ENCODE peak calls at places on chromosomes 3 and 15, in ten cellular contexts. I is H1, K is fibroblast of lung, X is neural progenitor cell, M is H9, V is MM.1S, P is mammary epithelial cell, S is K562, U is GM23248, O is PC-3. B is an unnamed sample.

GRCh38 chr3:50371133-50371670 is 11.9 kb upstream of the TMEM115 start:
- DNase-seq in I (no peak), V (no peak), P (peak; percentile 23), U (peak; percentile 58), M (no peak), O (no peak), K (no peak), X (no peak), S (no peak), B (no peak)

GRCh38 chr15:39084683-39085530 is 496.0 kb upstream of the THBS1 start:
- DNase-seq in K (peak; percentile 91), I (no peak), V (no peak), U (peak; percentile 89), M (no peak), S (no peak), X (no peak), P (peak; percentile 69), O (no peak), B (no peak)

GRCh38 chr3:51968175-51968681 is 974 bp upstream of the PCBP4 start:
- DNase-seq in U (peak; percentile 34), P (no peak), X (peak; percentile 93), S (peak; percentile 33), M (peak; percentile 74), K (no peak), I (no peak), V (no peak), O (no peak), B (no peak)

GRCh38 chr3:102302020-102302419 is 132.8 kb upstream of the ZPLD1 start:
- DNase-seq in V (no peak), P (no peak), U (no peak), O (peak; percentile 33), I (no peak), S (no peak), X (no peak), M (no peak), K (peak; percentile 8), B (no peak)

GRCh38 chr15:71921191-71921590 is 110.8 kb downstream of the NR2E3 start:
- DNase-seq in K (no peak), X (no peak), U (peak; percentile 8), S (peak; percentile 1), M (no peak), O (peak; percentile 70), P (peak; percentile 78), V (no peak), I (no peak), B (no peak)

GRCh38 chr3:11499144-11499543 is 144.6 kb downstream of the VGLL4 start:
- DNase-seq in M (no peak), P (peak; percentile 87), U (peak; percentile 90), V (no peak), O (peak; percentile 97), I (no peak), K (peak; percentile 92), S (no peak), X (no peak), B (no peak)

GRCh38 chr15:86199467-86200145 is 119.9 kb downstream of the AGBL1 start:
- DNase-seq in S (no peak), O (no peak), U (no peak), I (no peak), K (no peak), P (no peak), M (no peak), V (no peak), X (no peak), B (no peak)

GRCh38 chr3:11850003-11850402 is 3.3 kb upstream of the TAMM41 start:
- DNase-seq in P (no peak), K (no peak), O (no peak), X (no peak), M (no peak), V (no peak), I (no peak), U (no peak), S (peak; percentile 24), B (peak; percentile 46)

GRCh38 chr3:78728406-78729145 is 1039.2 kb downstream of the ROBO1 start:
- DNase-seq in I (no peak), O (no peak), K (peak; percentile 80), X (peak; percentile 57), M (no peak), V (no peak), S (no peak), U (peak; percentile 58), P (peak; percentile 48), B (no peak)

GRCh38 chr15:42508263-42508690 is 12.8 kb downstream of the SNAP23 start:
- DNase-seq in I (no peak), S (peak; percentile 45), U (peak; percentile 55), X (no peak), O (no peak), V (no peak), M (no peak), P (no peak), K (peak; percentile 64), B (peak; percentile 72)

GRCh38 chr15:63551400-63551799 is 45.8 kb upstream of the FBXL22 start:
- DNase-seq in U (peak; percentile 73), M (no peak), S (no peak), X (no peak), O (peak; percentile 47), V (no peak), I (no peak), P (peak; percentile 50), K (peak; percentile 78), B (no peak)

GRCh38 chr15:85837011-85837433 is 42.3 kb upstream of the KLHL25 start:
- DNase-seq in I (no peak), P (peak; percentile 5), O (peak; percentile 79), S (no peak), X (no peak), K (no peak), V (no peak), U (no peak), M (no peak), B (peak; percentile 31)

GRCh38 chr3:196440041-196440537 is 7.9 kb upstream of the UBXN7 start:
- DNase-seq in M (no peak), X (no peak), K (peak; percentile 48), O (no peak), P (no peak), V (no peak), S (no peak), I (no peak), U (peak; percentile 88), B (no peak)

GRCh38 chr3:2536575-2536974 is 437.9 kb downstream of the CNTN4 start:
- DNase-seq in V (no peak), I (no peak), X (no peak), P (no peak), U (no peak), S (no peak), K (no peak), M (no peak), O (no peak), B (no peak)

GRCh38 chr3:128489860-128490649 is 2.9 kb downstream of the GATA2 start:
- DNase-seq in V (no peak), M (peak; percentile 71), P (peak; percentile 34), O (peak; percentile 65), S (peak; percentile 56), U (peak; percentile 73), X (peak; percentile 95), K (no peak), I (no peak), B (no peak)

GRCh38 chr3:184174278-184174645 is 393 bp upstream of the AP2M1 start:
- DNase-seq in P (no peak), M (no peak), S (no peak), U (no peak), O (no peak), X (no peak), I (no peak), K (no peak), V (no peak), B (no peak)
- H3K9ac ChIP-seq in P (no peak overlapping the region), M (no peak overlapping the region), S (peak overlapping the region; percentile 4), U (no peak overlapping the region), O (no peak overlapping the region), X (no peak overlapping the region), I (no peak overlapping the region), K (no peak overlapping the region), V (no peak overlapping the region), B (peak overlapping the region; percentile 35)

GRCh38 chr15:90090226-90090848 is 11.9 kb downstream of the IDH2 start:
- DNase-seq in P (no peak), O (no peak), S (no peak), X (no peak), U (no peak), K (no peak), M (no peak), I (no peak), V (no peak), B (no peak)
- H4K20me1 ChIP-seq in P (no peaks in the 10 kb centered on the region), O (no peaks in the 10 kb centered on the region), S (peaks cover 5% of the 10 kb centered on the region), X (peaks cover 17% of the 10 kb centered on the region), U (peaks cover 5% of the 10 kb centered on the region), K (no peaks in the 10 kb centered on the region), M (no peaks in the 10 kb centered on the region), I (peaks cover 4% of the 10 kb centered on the region), V (no peaks in the 10 kb centered on the region), B (no peaks in the 10 kb centered on the region)

DNA sequence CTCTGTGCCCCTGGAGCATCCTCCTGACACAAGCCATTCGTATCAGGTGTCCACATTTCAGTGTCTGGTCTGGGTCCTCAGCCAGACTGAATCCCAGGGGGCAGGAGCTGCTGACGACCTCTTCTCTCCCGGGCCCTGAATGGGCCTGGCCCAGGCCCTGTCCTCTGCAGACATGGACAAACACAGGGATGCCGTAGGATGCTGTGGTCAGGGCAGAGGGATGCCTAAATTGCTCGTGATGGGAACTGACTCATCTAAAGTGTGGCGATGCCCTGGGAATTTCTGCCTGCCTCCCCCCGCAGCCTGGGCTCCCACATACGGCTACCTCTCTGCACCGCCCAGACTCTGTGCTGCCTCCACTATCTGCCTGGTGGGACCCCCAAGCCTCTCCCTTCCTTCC is 58.5 kb upstream of the CTSH start:
- DNase-seq in P (no peak), I (no peak), X (no peak), U (peak; percentile 38), S (no peak), K (no peak), V (no peak), M (no peak), O (no peak), B (no peak)
- H3K9ac ChIP-seq in P (no peak overlapping the region), I (no peak overlapping the region), X (no peak overlapping the region), U (no peak overlapping the region), S (peak overlapping the region; percentile 10), K (no peak overlapping the region), V (no peak overlapping the region), M (no peak overlapping the region), O (no peak overlapping the region), B (peak overlapping the region; percentile 77)

GRCh38 chr3:42148086-42148842 is 57.1 kb downstream of the TRAK1 start:
- DNase-seq in U (no peak), I (no peak), M (no peak), S (no peak), V (no peak), P (no peak), X (no peak), O (no peak), K (no peak), B (peak; percentile 61)

GRCh38 chr3:42139740-42140453 is 48.7 kb downstream of the TRAK1 start:
- DNase-seq in X (no peak), K (no peak), M (no peak), I (no peak), P (no peak), S (no peak), U (no peak), O (no peak), V (no peak), B (no peak)

GRCh38 chr3:42140665-42141203 is 49.6 kb downstream of the TRAK1 start:
- DNase-seq in P (no peak), U (no peak), M (no peak), O (no peak), I (no peak), V (no peak), K (no peak), X (no peak), S (no peak), B (no peak)

GRCh38 chr3:42144209-42144608 is 53.1 kb downstream of the TRAK1 start:
- DNase-seq in U (no peak), M (no peak), O (no peak), S (no peak), P (no peak), V (no peak), X (no peak), K (no peak), I (no peak), B (no peak)

GRCh38 chr3:42143440-42143839 is 52.3 kb downstream of the TRAK1 start:
- DNase-seq in P (no peak), O (no peak), K (no peak), U (no peak), S (no peak), V (no peak), I (no peak), X (no peak), M (no peak), B (no peak)
- H4K20me1 ChIP-seq in P (no peaks in the 10 kb centered on the region), O (no peaks in the 10 kb centered on the region), K (no peaks in the 10 kb centered on the region), U (no peaks in the 10 kb centered on the region), S (peaks cover 8% of the 10 kb centered on the region), V (no peaks in the 10 kb centered on the region), I (no peaks in the 10 kb centered on the region), X (peaks cover 15% of the 10 kb centered on the region), M (no peaks in the 10 kb centered on the region), B (no peaks in the 10 kb centered on the region)